ENCODE peak calls at places on chromosomes 5 and 9, in eight cellular contexts. One of them, this sample, is unnamed.

GRCh38 chr5:133245191-133246052 is 193.6 kb downstream of the HSPA4 start:
- DNase-seq in astrocyte of the cerebellum: peak; percentile 89
- DNase-seq in heart left ventricle: no peak
- DNase-seq in dorsolateral prefrontal cortex: no peak
- DNase-seq in CD4-positive, alpha-beta T cell: no peak
- DNase-seq in HFF-Myc: peak; percentile 94
- DNase-seq in neural crest cell: no peak
- DNase-seq in fibroblast of lung: peak; percentile 99
- DNase-seq in this sample: peak; percentile 95

GRCh38 chr5:137291031-137291430 is 208.1 kb downstream of the SPOCK1 start:
- DNase-seq in astrocyte of the cerebellum: no peak
- DNase-seq in heart left ventricle: no peak
- DNase-seq in dorsolateral prefrontal cortex: no peak
- DNase-seq in CD4-positive, alpha-beta T cell: no peak
- DNase-seq in HFF-Myc: no peak
- DNase-seq in neural crest cell: no peak
- DNase-seq in fibroblast of lung: no peak
- DNase-seq in this sample: no peak

GRCh38 chr5:107474361-107474723 is 196.4 kb downstream of the EFNA5 start:
- DNase-seq in astrocyte of the cerebellum: no peak
- DNase-seq in heart left ventricle: no peak
- DNase-seq in dorsolateral prefrontal cortex: no peak
- DNase-seq in CD4-positive, alpha-beta T cell: no peak
- DNase-seq in HFF-Myc: no peak
- DNase-seq in neural crest cell: no peak
- DNase-seq in fibroblast of lung: no peak
- DNase-seq in this sample: no peak

GRCh38 chr9:88187631-88188030 is 49.4 kb upstream of the SPATA31C2 start:
- DNase-seq in astrocyte of the cerebellum: no peak
- DNase-seq in heart left ventricle: no peak
- DNase-seq in dorsolateral prefrontal cortex: no peak
- DNase-seq in CD4-positive, alpha-beta T cell: no peak
- DNase-seq in HFF-Myc: no peak
- DNase-seq in neural crest cell: no peak
- DNase-seq in fibroblast of lung: no peak
- DNase-seq in this sample: no peak

GRCh38 chr5:175707751-175708375 is 50.0 kb downstream of the HRH2 start:
- DNase-seq in astrocyte of the cerebellum: no peak
- DNase-seq in heart left ventricle: no peak
- DNase-seq in dorsolateral prefrontal cortex: peak; percentile 31
- DNase-seq in CD4-positive, alpha-beta T cell: no peak
- DNase-seq in HFF-Myc: no peak
- DNase-seq in neural crest cell: no peak
- DNase-seq in fibroblast of lung: no peak
- DNase-seq in this sample: no peak

GRCh38 chr5:42596817-42597216 is 159.8 kb upstream of the CCDC152 start:
- DNase-seq in astrocyte of the cerebellum: no peak
- DNase-seq in heart left ventricle: no peak
- DNase-seq in dorsolateral prefrontal cortex: no peak
- DNase-seq in CD4-positive, alpha-beta T cell: no peak
- DNase-seq in HFF-Myc: no peak
- DNase-seq in neural crest cell: no peak
- DNase-seq in fibroblast of lung: no peak
- DNase-seq in this sample: peak; percentile 6

GRCh38 chr9:18970393-18970792 is 62.6 kb downstream of the SAXO1 start:
- DNase-seq in astrocyte of the cerebellum: no peak
- DNase-seq in heart left ventricle: no peak
- DNase-seq in dorsolateral prefrontal cortex: no peak
- DNase-seq in CD4-positive, alpha-beta T cell: no peak
- DNase-seq in HFF-Myc: no peak
- DNase-seq in neural crest cell: no peak
- DNase-seq in fibroblast of lung: no peak
- DNase-seq in this sample: no peak

GRCh38 chr9:135144581-135145108 is 57.2 kb downstream of the OLFM1 start:
- DNase-seq in astrocyte of the cerebellum: no peak
- DNase-seq in heart left ventricle: peak; percentile 48
- DNase-seq in dorsolateral prefrontal cortex: no peak
- DNase-seq in CD4-positive, alpha-beta T cell: no peak
- DNase-seq in HFF-Myc: no peak
- DNase-seq in neural crest cell: no peak
- DNase-seq in fibroblast of lung: no peak
- DNase-seq in this sample: peak; percentile 37

GRCh38 chr5:114977979-114978573 is 191.6 kb downstream of the TRIM36 start:
- DNase-seq in astrocyte of the cerebellum: no peak
- DNase-seq in heart left ventricle: no peak
- DNase-seq in dorsolateral prefrontal cortex: no peak
- DNase-seq in CD4-positive, alpha-beta T cell: no peak
- DNase-seq in HFF-Myc: no peak
- DNase-seq in neural crest cell: no peak
- DNase-seq in fibroblast of lung: no peak
- DNase-seq in this sample: no peak

GRCh38 chr5:55307383-55308253 is at the start of the genes DHX29 and MTREX:
- DNase-seq in astrocyte of the cerebellum: peak; percentile 81
- DNase-seq in heart left ventricle: peak; percentile 94
- DNase-seq in dorsolateral prefrontal cortex: peak; percentile 95
- DNase-seq in CD4-positive, alpha-beta T cell: peak; percentile 80
- DNase-seq in HFF-Myc: peak; percentile 73
- DNase-seq in neural crest cell: peak; percentile 87
- DNase-seq in fibroblast of lung: peak; percentile 91
- DNase-seq in this sample: peak; percentile 93

GRCh38 chr5:55303238-55303690 is 4.2 kb downstream of the DHX29 start:
- DNase-seq in astrocyte of the cerebellum: peak; percentile 85
- DNase-seq in heart left ventricle: no peak
- DNase-seq in dorsolateral prefrontal cortex: no peak
- DNase-seq in CD4-positive, alpha-beta T cell: no peak
- DNase-seq in HFF-Myc: no peak
- DNase-seq in neural crest cell: no peak
- DNase-seq in fibroblast of lung: peak; percentile 97
- DNase-seq in this sample: peak; percentile 55

GRCh38 chr5:55304584-55304983 is 2.9 kb downstream of the DHX29 start:
- DNase-seq in astrocyte of the cerebellum: no peak
- DNase-seq in heart left ventricle: no peak
- DNase-seq in dorsolateral prefrontal cortex: no peak
- DNase-seq in CD4-positive, alpha-beta T cell: no peak
- DNase-seq in HFF-Myc: no peak
- DNase-seq in neural crest cell: no peak
- DNase-seq in fibroblast of lung: no peak
- DNase-seq in this sample: no peak

GRCh38 chr5:55306641-55307382 is 682 bp downstream of the DHX29 start:
- DNase-seq in astrocyte of the cerebellum: no peak
- DNase-seq in heart left ventricle: no peak
- DNase-seq in dorsolateral prefrontal cortex: no peak
- DNase-seq in CD4-positive, alpha-beta T cell: no peak
- DNase-seq in HFF-Myc: no peak
- DNase-seq in neural crest cell: no peak
- DNase-seq in fibroblast of lung: no peak
- DNase-seq in this sample: peak; percentile 13

DNA sequence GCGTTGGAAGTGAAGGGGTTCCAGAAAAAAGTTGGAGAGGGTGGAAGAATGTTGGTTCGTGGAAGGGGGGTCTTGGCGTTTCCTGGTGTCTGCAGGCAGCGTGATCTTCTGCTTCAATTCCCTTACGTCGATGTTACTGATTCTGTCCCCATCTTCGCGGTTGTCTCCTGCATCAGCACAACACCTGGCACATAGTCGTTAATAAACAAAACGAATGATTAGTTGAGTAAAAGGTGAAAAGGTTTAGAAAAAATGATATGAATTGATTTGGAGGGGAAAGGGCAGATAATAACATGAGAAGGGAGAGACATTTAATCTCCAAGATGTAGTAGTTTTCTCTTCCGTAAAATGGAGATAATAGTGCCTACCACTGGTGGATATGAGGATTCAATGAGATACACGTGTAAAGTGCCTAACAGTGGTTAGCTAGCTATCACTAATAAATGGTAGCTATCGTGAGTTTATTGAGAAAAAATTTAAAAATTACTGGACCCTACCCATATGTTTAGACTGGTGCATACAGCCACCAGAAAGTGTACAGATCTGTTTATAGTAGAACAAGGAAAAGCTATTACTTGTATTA is 556 bp downstream of the MTREX start:
- DNase-seq in astrocyte of the cerebellum: peak; percentile 4
- DNase-seq in heart left ventricle: no peak
- DNase-seq in dorsolateral prefrontal cortex: no peak
- DNase-seq in CD4-positive, alpha-beta T cell: no peak
- DNase-seq in HFF-Myc: no peak
- DNase-seq in neural crest cell: no peak
- DNase-seq in fibroblast of lung: peak; percentile 26
- DNase-seq in this sample: peak; percentile 37
- TF ChIP-seq CTCF in astrocyte of the cerebellum: peak; percentile 3
- TF ChIP-seq CTCF in heart left ventricle: no peak
- TF ChIP-seq CTCF in dorsolateral prefrontal cortex: no peak
- TF ChIP-seq CTCF in CD4-positive, alpha-beta T cell: no peak
- TF ChIP-seq CTCF in HFF-Myc: no peak
- TF ChIP-seq CTCF in neural crest cell: no peak
- TF ChIP-seq CTCF in fibroblast of lung: peak; percentile 16
- TF ChIP-seq CTCF in this sample: no peak

GRCh38 chr5:69367697-69368279 is 1.5 kb downstream of the AK6 start:
- DNase-seq in astrocyte of the cerebellum: no peak
- DNase-seq in heart left ventricle: no peak
- DNase-seq in dorsolateral prefrontal cortex: no peak
- DNase-seq in CD4-positive, alpha-beta T cell: no peak
- DNase-seq in HFF-Myc: no peak
- DNase-seq in neural crest cell: no peak
- DNase-seq in fibroblast of lung: no peak
- DNase-seq in this sample: no peak
- TF ChIP-seq CTCF in astrocyte of the cerebellum: no peak
- TF ChIP-seq CTCF in heart left ventricle: no peak
- TF ChIP-seq CTCF in dorsolateral prefrontal cortex: no peak
- TF ChIP-seq CTCF in CD4-positive, alpha-beta T cell: no peak
- TF ChIP-seq CTCF in HFF-Myc: no peak
- TF ChIP-seq CTCF in neural crest cell: no peak
- TF ChIP-seq CTCF in fibroblast of lung: no peak
- TF ChIP-seq CTCF in this sample: peak; percentile 8

DNA sequence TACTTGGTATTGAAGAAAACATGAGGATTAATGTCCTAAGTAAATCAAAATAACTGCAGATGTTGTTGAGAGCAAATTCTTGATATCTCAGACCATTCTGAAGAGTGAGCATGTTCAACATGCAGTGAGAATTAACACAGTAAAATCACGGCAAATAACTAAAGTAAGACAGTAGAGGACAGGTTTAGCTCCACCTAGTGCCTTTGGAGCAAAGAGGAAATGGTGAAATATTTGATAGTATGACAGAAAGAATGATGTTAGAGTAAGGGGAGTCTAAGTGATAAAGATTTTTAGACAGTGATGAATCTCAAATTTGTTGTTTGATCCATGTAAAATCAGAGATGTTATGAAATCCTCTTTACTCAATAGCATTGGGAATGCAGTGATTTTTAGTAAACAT is 424.2 kb downstream of the TMEM161B start:
- DNase-seq in astrocyte of the cerebellum: no peak
- DNase-seq in heart left ventricle: no peak
- DNase-seq in dorsolateral prefrontal cortex: no peak
- DNase-seq in CD4-positive, alpha-beta T cell: no peak
- DNase-seq in HFF-Myc: no peak
- DNase-seq in neural crest cell: no peak
- DNase-seq in fibroblast of lung: no peak
- DNase-seq in this sample: peak; percentile 2
- TF ChIP-seq CTCF in astrocyte of the cerebellum: no peak
- TF ChIP-seq CTCF in heart left ventricle: no peak
- TF ChIP-seq CTCF in dorsolateral prefrontal cortex: peak; percentile 32
- TF ChIP-seq CTCF in CD4-positive, alpha-beta T cell: no peak
- TF ChIP-seq CTCF in HFF-Myc: no peak
- TF ChIP-seq CTCF in neural crest cell: no peak
- TF ChIP-seq CTCF in fibroblast of lung: no peak
- TF ChIP-seq CTCF in this sample: peak; percentile 9

GRCh38 chr5:89417515-89417914 is 534.5 kb upstream of the MEF2C start:
- DNase-seq in astrocyte of the cerebellum: no peak
- DNase-seq in heart left ventricle: no peak
- DNase-seq in dorsolateral prefrontal cortex: no peak
- DNase-seq in CD4-positive, alpha-beta T cell: no peak
- DNase-seq in HFF-Myc: no peak
- DNase-seq in neural crest cell: no peak
- DNase-seq in fibroblast of lung: no peak
- DNase-seq in this sample: no peak

GRCh38 chr5:89418821-89419085 is 535.8 kb upstream of the MEF2C start:
- DNase-seq in astrocyte of the cerebellum: no peak
- DNase-seq in heart left ventricle: no peak
- DNase-seq in dorsolateral prefrontal cortex: no peak
- DNase-seq in CD4-positive, alpha-beta T cell: no peak
- DNase-seq in HFF-Myc: no peak
- DNase-seq in neural crest cell: no peak
- DNase-seq in fibroblast of lung: no peak
- DNase-seq in this sample: no peak

GRCh38 chr5:89421035-89421434 is 538.1 kb upstream of the MEF2C start:
- DNase-seq in astrocyte of the cerebellum: peak; percentile 19
- DNase-seq in heart left ventricle: no peak
- DNase-seq in dorsolateral prefrontal cortex: no peak
- DNase-seq in CD4-positive, alpha-beta T cell: no peak
- DNase-seq in HFF-Myc: no peak
- DNase-seq in neural crest cell: no peak
- DNase-seq in fibroblast of lung: peak; percentile 58
- DNase-seq in this sample: peak; percentile 8

GRCh38 chr5:89417990-89418820 is 535.2 kb upstream of the MEF2C start:
- DNase-seq in astrocyte of the cerebellum: no peak
- DNase-seq in heart left ventricle: no peak
- DNase-seq in dorsolateral prefrontal cortex: no peak
- DNase-seq in CD4-positive, alpha-beta T cell: no peak
- DNase-seq in HFF-Myc: no peak
- DNase-seq in neural crest cell: no peak
- DNase-seq in fibroblast of lung: peak; percentile 7
- DNase-seq in this sample: no peak
- TF ChIP-seq CTCF in astrocyte of the cerebellum: no peak
- TF ChIP-seq CTCF in heart left ventricle: no peak
- TF ChIP-seq CTCF in dorsolateral prefrontal cortex: no peak
- TF ChIP-seq CTCF in CD4-positive, alpha-beta T cell: no peak
- TF ChIP-seq CTCF in HFF-Myc: no peak
- TF ChIP-seq CTCF in neural crest cell: no peak
- TF ChIP-seq CTCF in fibroblast of lung: no peak
- TF ChIP-seq CTCF in this sample: no peak

GRCh38 chr5:59660737-59661136 is 232.8 kb downstream of the PDE4D start:
- DNase-seq in astrocyte of the cerebellum: no peak
- DNase-seq in heart left ventricle: no peak
- DNase-seq in dorsolateral prefrontal cortex: no peak
- DNase-seq in CD4-positive, alpha-beta T cell: no peak
- DNase-seq in HFF-Myc: no peak
- DNase-seq in neural crest cell: no peak
- DNase-seq in fibroblast of lung: no peak
- DNase-seq in this sample: peak; percentile 36
- TF ChIP-seq CTCF in astrocyte of the cerebellum: peak; percentile 38
- TF ChIP-seq CTCF in heart left ventricle: peak; percentile 44
- TF ChIP-seq CTCF in dorsolateral prefrontal cortex: peak; percentile 60
- TF ChIP-seq CTCF in CD4-positive, alpha-beta T cell: no peak
- TF ChIP-seq CTCF in HFF-Myc: peak; percentile 18
- TF ChIP-seq CTCF in neural crest cell: peak; percentile 55
- TF ChIP-seq CTCF in fibroblast of lung: peak; percentile 66
- TF ChIP-seq CTCF in this sample: peak; percentile 42

DNA sequence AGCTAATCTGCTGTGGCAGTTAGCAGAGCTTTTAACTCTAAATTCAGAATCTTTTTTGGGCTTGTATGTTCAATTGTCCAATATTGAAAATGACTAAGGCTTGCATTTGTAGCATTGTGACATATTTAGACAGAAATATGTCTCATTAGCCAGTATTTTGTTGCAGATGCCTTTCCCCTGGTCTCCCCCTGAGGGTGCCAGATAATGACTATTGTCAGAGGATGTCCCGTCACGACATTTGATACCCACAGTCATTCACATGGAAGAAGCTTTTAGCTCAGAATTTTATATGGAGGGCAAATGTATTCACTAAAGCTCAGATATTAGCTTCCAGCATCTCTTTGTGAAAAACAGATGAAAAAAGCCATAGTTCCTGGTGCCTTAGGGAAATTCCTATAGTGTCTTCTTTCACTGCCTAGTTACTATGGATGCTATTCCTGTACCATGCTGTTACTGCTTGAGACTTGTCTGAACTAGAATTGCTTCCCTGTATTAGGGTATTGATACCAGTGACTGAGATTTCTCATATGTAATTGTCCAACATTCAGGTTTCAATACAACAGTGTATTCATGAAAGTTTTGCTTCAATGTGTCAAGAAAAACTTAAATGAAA is 96.2 kb downstream of the CCDC192 start:
- DNase-seq in astrocyte of the cerebellum: no peak
- DNase-seq in heart left ventricle: no peak
- DNase-seq in dorsolateral prefrontal cortex: no peak
- DNase-seq in CD4-positive, alpha-beta T cell: no peak
- DNase-seq in HFF-Myc: no peak
- DNase-seq in neural crest cell: no peak
- DNase-seq in fibroblast of lung: no peak
- DNase-seq in this sample: no peak
- TF ChIP-seq CTCF in astrocyte of the cerebellum: no peak
- TF ChIP-seq CTCF in heart left ventricle: no peak
- TF ChIP-seq CTCF in dorsolateral prefrontal cortex: peak; percentile 16
- TF ChIP-seq CTCF in CD4-positive, alpha-beta T cell: no peak
- TF ChIP-seq CTCF in HFF-Myc: no peak
- TF ChIP-seq CTCF in neural crest cell: no peak
- TF ChIP-seq CTCF in fibroblast of lung: no peak
- TF ChIP-seq CTCF in this sample: no peak

This sample was measured in MCF 10A.